ENCODE peak calls at places on chromosome 12, in six cellular contexts. S, X, K, T, J and F are unnamed samples.

GRCh38 chr12:123533672-123534643 is at the start of gene RILPL1:
- DNase-seq in T (peak), K (no peak), S (peak), J (peak), X (no peak), F (no peak)

GRCh38 chr12:1552171-1552570 is 42.2 kb downstream of the FBXL14 start:
- DNase-seq in X (no peak), S (no peak), J (no peak), K (no peak), T (no peak), F (no peak)

GRCh38 chr12:109844983-109845841 is 12.0 kb upstream of the TRPV4 start:
- DNase-seq in K (peak), X (peak), S (peak), T (peak), J (peak), F (peak)

GRCh38 chr12:50546441-50547318 is 41.9 kb downstream of the DIP2B start:
- DNase-seq in S (no peak), J (no peak), T (no peak), K (no peak), X (no peak), F (no peak)

GRCh38 chr12:128914908-128915563 is 61.8 kb downstream of the GLT1D1 start:
- DNase-seq in S (no peak), T (no peak), K (no peak), J (no peak), X (no peak), F (no peak)

GRCh38 chr12:105740970-105741725 is 397.6 kb downstream of the NUAK1 start:
- DNase-seq in J (no peak), T (no peak), S (no peak), X (no peak), K (no peak), F (no peak)

GRCh38 chr12:6697584-6698351 is 2.8 kb downstream of the PIANP start:
- DNase-seq in K (peak), S (no peak), J (no peak), X (no peak), T (no peak), F (peak)

GRCh38 chr12:64256166-64256800 is 34.2 kb upstream of the KICS2 start:
- DNase-seq in S (no peak), X (no peak), K (peak), T (no peak), J (no peak), F (peak)

GRCh38 chr12:65634626-65635331 is 189.5 kb upstream of the HMGA2 start:
- DNase-seq in X (no peak), S (no peak), K (no peak), J (no peak), T (no peak), F (no peak)

GRCh38 chr12:3595721-3596120 is 104.7 kb downstream of the PRMT8 start:
- DNase-seq in J (no peak), K (no peak), S (no peak), X (peak), T (no peak), F (no peak)

GRCh38 chr12:52010152-52010622 is 3.4 kb downstream of the TAMALIN start:
- DNase-seq in S (no peak), K (no peak), T (no peak), J (peak), X (no peak), F (no peak)

GRCh38 chr12:43786899-43787693 is 19.0 kb downstream of the TWF1 start:
- DNase-seq in X (no peak), J (no peak), S (no peak), K (no peak), T (no peak), F (no peak)

GRCh38 chr12:19285793-19286448 is 153.4 kb upstream of the AEBP2 start:
- DNase-seq in S (no peak), J (no peak), K (no peak), T (no peak), X (no peak), F (no peak)

GRCh38 chr12:114762490-114763110 is 78.6 kb upstream of the TBX3 start:
- DNase-seq in T (no peak), K (no peak), S (no peak), J (no peak), X (no peak), F (no peak)

GRCh38 chr12:54603173-54603814 is 14.8 kb upstream of the PPP1R1A start:
- DNase-seq in S (peak), T (peak), X (peak), J (peak), K (peak), F (peak)

GRCh38 chr12:15322164-15323054 is at the start of gene PTPRO:
- DNase-seq in S (no peak), K (no peak), X (no peak), T (no peak), J (no peak), F (peak)

GRCh38 chr12:120367252-120367923 is 1.6 kb downstream of the MSI1 start:
- DNase-seq in S (no peak), T (no peak), J (no peak), K (no peak), X (no peak), F (no peak)